ENCODE peak calls at places on chromosomes 3 and 15, in six cellular contexts. B is coronary artery, C is brain microvascular endothelial cell, U is adrenal gland, Y is upper lobe of left lung, G is cardiac muscle cell. Z is an unnamed sample.

GRCh38 chr15:70031680-70032079 is 66.0 kb downstream of the TLE3 start:
- DNase-seq in U (no peak), B (no peak), Y (no peak), C (no peak), G (no peak), Z (no peak)

GRCh38 chr3:187750041-187750512 is 4.8 kb upstream of the BCL6 start:
- DNase-seq in B (no peak), G (peak), U (peak), Y (peak), C (no peak), Z (peak)

GRCh38 chr15:77974098-77974414 is 103.5 kb downstream of the TBC1D2B start:
- DNase-seq in Y (peak), G (peak), C (peak), B (peak), U (peak), Z (peak)

GRCh38 chr3:50161320-50161719 is 6.2 kb downstream of the SEMA3F start:
- DNase-seq in G (no peak), B (no peak), U (no peak), C (no peak), Y (no peak), Z (no peak)

GRCh38 chr15:80761754-80762153 is 17.4 kb upstream of the CEMIP start:
- DNase-seq in U (no peak), G (no peak), C (no peak), Y (no peak), B (no peak), Z (no peak)

GRCh38 chr3:195102609-195103467 is 168.1 kb downstream of the XXYLT1 start:
- DNase-seq in Y (no peak), B (no peak), G (peak), C (peak), U (peak), Z (no peak)

GRCh38 chr15:81385110-81386076 is 11.4 kb upstream of the TMC3 start:
- DNase-seq in B (no peak), Y (no peak), C (no peak), G (no peak), U (no peak), Z (no peak)

GRCh38 chr3:71339049-71339448 is 244.5 kb downstream of the FOXP1 start:
- DNase-seq in U (no peak), Y (no peak), C (no peak), G (no peak), B (no peak), Z (no peak)

GRCh38 chr15:40471105-40471777 is 457 bp downstream of the CHST14 start:
- DNase-seq in G (peak), C (no peak), Y (peak), B (no peak), U (peak), Z (peak)

GRCh38 chr3:31132132-31132769 is 237.8 kb upstream of the GADL1 start:
- DNase-seq in Y (no peak), U (no peak), B (no peak), G (peak), C (peak), Z (no peak)

GRCh38 chr3:57158813-57159678 is 6.1 kb downstream of the IL17RD start:
- DNase-seq in G (no peak), C (no peak), B (no peak), Y (no peak), U (no peak), Z (no peak)

GRCh38 chr3:166367947-166368533 is 530.8 kb upstream of the BCHE start:
- DNase-seq in C (no peak), U (no peak), G (no peak), Y (no peak), B (no peak), Z (no peak)

GRCh38 chr15:54559405-54560064 is 581.3 kb downstream of the UNC13C start:
- DNase-seq in B (no peak), U (peak), C (no peak), G (no peak), Y (no peak), Z (peak)

GRCh38 chr15:54560417-54560816 is 582.2 kb downstream of the UNC13C start:
- DNase-seq in C (no peak), B (no peak), Y (no peak), G (no peak), U (no peak), Z (no peak)

DNA sequence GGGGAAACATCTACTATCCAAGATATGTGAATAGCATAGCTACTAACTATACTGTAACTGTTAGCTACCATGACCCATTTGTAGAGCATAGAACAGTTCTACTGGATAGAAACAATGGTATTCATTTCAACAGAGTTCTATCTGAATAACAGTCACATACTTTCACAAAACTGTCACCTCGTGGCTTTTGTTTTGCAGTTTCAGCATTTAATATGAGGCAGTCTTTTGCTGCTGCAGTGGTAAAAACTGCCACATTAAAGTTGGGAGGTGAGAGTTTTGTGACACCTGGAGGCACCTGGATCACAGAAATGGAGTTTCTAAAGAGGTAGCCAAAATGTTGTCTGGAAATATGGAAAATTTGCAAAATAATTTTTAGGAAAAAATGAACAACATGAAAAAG is 578.0 kb downstream of the UNC13C start:
- DNase-seq in U (no peak), Y (no peak), C (no peak), B (no peak), G (no peak), Z (no peak)
- H3K27ac ChIP-seq in U (no peak), Y (no peak), C (no peak), B (no peak), G (no peak), Z (no peak)

GRCh38 chr15:99707481-99708270 is 25.6 kb downstream of the LYSMD4 start:
- DNase-seq in G (no peak), Y (no peak), B (no peak), C (no peak), U (no peak), Z (no peak)

GRCh38 chr15:99706557-99707303 is 26.5 kb downstream of the LYSMD4 start:
- DNase-seq in G (no peak), B (no peak), C (no peak), Y (no peak), U (no peak), Z (no peak)

GRCh38 chr15:99704444-99704838 is 28.8 kb downstream of the LYSMD4 start:
- DNase-seq in U (peak), Y (no peak), B (no peak), G (peak), C (peak), Z (peak)

GRCh38 chr15:99703603-99704443 is 29.4 kb downstream of the LYSMD4 start:
- DNase-seq in B (no peak), C (peak), G (peak), Y (no peak), U (peak), Z (no peak)

DNA sequence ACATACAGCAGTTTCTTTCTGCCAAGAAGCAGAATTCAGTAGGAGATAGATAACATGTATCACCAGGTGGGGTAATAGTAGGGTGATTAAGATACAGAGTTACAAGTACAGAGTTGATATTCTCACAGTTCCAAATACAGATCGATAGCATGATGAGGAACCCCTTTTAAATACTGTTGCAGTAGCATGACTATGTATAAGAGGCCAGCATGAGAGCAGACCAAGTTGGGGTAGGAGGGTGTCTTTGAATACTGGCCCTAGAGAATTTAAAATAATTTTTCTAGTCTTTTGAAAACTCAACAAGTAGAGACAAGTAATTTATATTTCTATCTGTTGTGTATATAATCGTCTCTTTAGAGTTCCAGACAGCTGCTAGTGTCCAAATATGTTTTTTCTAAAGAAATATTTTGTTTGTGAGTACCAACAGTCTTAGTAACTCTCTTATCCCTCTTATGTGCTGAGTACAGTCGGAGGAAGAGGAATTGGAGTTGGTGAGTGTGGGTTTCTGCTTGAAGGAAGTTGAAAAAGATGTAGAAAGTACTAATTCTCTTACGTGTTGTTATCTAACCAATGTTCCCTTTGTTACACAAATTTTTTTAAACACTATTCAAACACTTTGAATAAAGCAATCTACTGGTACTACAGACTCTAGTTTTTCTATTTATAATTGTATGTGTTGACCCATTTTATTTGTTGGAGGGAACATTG is 30.2 kb downstream of the LYSMD4 start:
- DNase-seq in U (no peak), G (peak), C (no peak), Y (no peak), B (no peak), Z (no peak)
- H3K4me3 ChIP-seq in U (no peak), G (no peak), C (no peak), Y (no peak), B (peak), Z (no peak)

GRCh38 chr3:172804323-172804722 is 53.8 kb downstream of the ECT2 start:
- DNase-seq in U (no peak), G (no peak), C (no peak), B (no peak), Y (no peak), Z (no peak)

GRCh38 chr3:172811099-172811498 is 60.6 kb downstream of the ECT2 start:
- DNase-seq in C (no peak), Y (no peak), B (no peak), G (no peak), U (no peak), Z (no peak)

GRCh38 chr3:172803489-172803888 is 53.0 kb downstream of the ECT2 start:
- DNase-seq in C (no peak), B (no peak), Y (no peak), U (no peak), G (no peak), Z (no peak)

GRCh38 chr3:172813462-172813861 is 62.9 kb downstream of the ECT2 start:
- DNase-seq in Y (no peak), U (no peak), B (no peak), C (no peak), G (no peak), Z (no peak)

DNA sequence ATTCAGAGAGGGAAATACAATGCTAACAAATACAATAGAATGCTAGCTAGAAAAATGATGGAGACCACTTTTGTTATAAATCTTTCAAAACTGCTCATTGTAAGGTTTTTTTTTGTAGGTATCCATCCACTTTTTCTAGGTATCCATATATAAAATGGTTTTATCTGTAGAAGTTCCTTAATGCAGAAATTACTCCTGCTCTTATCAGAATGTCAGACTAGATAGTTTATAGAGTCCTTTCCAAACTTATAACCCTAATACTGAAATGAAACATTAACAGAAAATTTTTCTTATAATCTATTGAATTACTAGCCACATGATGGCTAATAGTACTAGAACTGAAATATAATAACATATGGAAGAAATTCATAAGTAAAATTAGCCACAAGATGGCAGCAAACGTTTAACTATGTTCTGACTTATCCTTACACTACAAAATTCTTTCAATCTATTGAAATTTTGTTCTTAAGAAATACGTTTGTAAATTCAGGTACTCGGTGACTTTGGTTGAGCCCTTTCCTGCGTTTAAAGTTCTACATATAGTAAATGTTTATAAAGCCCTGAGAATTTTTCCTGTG is 58.5 kb downstream of the ECT2 start:
- DNase-seq in B (no peak), Y (no peak), U (no peak), G (peak), C (peak), Z (no peak)
- TF ChIP-seq CTCF in B (no peak), Y (no peak), U (peak), G (peak), C (peak), Z (peak)

GRCh38 chr3:138942861-138943623 is 3.9 kb downstream of the FOXL2 start:
- DNase-seq in B (peak), U (no peak), G (no peak), C (no peak), Y (peak), Z (no peak)
- H3K27ac ChIP-seq in B (no peak), U (no peak), G (no peak), C (no peak), Y (no peak), Z (no peak)